ENCODE peak calls at places on chromosome 15, in ten cellular contexts. D is NCI-H1105; N is nephron progenitor cell; L is activated T-helper 2 cell treated with anti-CD3 and anti-CD28 coated beads, Interferon-gamma antibody, Interleukin-2, Interleukin-4, amounts not matched to agents 10 μg/mL and 5 μg/mL and 100 μg/mL, durations not matched to agents 14 hours and 24 hours and 36 hours; Q is stimulated activated CD4-positive, alpha-beta T cell treated with anti-CD3 and anti-CD28 coated beads, TNF-alpha, amount 100 ng/mL, for 1 hour; Z is epithelial cell of proximal tubule; G is cerebellum; K is GM12892; M is transverse colon; S is SK-N-DZ. X is an unnamed sample.
A peak's percentile ranks its signal among the peaks of the same experiment; 100 is the strongest.

GRCh38 chr15:67799801-67800205 is 25.5 kb upstream of the SKOR1 start:
- DNase-seq in D (no peak), N (no peak), L (no peak), Q (no peak), Z (no peak), G (no peak), K (no peak), M (no peak), S (no peak), X (no peak)

GRCh38 chr15:61064653-61065052 is 164.4 kb downstream of the RORA start:
- DNase-seq in D (peak; percentile 83), N (no peak), L (no peak), Q (no peak), Z (no peak), G (no peak), K (no peak), M (no peak), S (no peak), X (no peak)

GRCh38 chr15:28107111-28107893 is 8.2 kb upstream of the OCA2 start:
- DNase-seq in D (no peak), N (peak; percentile 57), L (no peak), Q (no peak), Z (no peak), G (no peak), K (no peak), M (no peak), S (no peak), X (no peak)

GRCh38 chr15:38216763-38217162 is 35.9 kb upstream of the SPRED1 start:
- DNase-seq in D (no peak), N (no peak), L (no peak), Q (no peak), Z (no peak), G (no peak), K (no peak), M (no peak), S (no peak), X (no peak)

GRCh38 chr15:97473615-97474014 is 486.9 kb upstream of the ARRDC4 start:
- DNase-seq in D (no peak), N (no peak), L (no peak), Q (no peak), Z (no peak), G (no peak), K (no peak), M (no peak), S (no peak), X (no peak)

GRCh38 chr15:73866481-73866880 is 6.9 kb upstream of the TBC1D21 start:
- DNase-seq in D (no peak), N (no peak), L (no peak), Q (no peak), Z (no peak), G (no peak), K (no peak), M (no peak), S (no peak), X (no peak)

GRCh38 chr15:60585743-60586708 is 107.1 kb upstream of the ICE2 start:
- DNase-seq in D (peak; percentile 76), N (peak; percentile 60), L (peak; percentile 42), Q (no peak), Z (no peak), G (peak; percentile 61), K (no peak), M (peak; percentile 64), S (peak; percentile 64), X (peak; percentile 87)

GRCh38 chr15:53384417-53384816 is 375.0 kb downstream of the WDR72 start:
- DNase-seq in D (no peak), N (no peak), L (no peak), Q (no peak), Z (no peak), G (no peak), K (no peak), M (peak; percentile 23), S (no peak), X (peak; percentile 57)

GRCh38 chr15:78098131-78098755 is 5.9 kb downstream of the SH2D7 start:
- DNase-seq in D (no peak), N (no peak), L (no peak), Q (no peak), Z (no peak), G (no peak), K (no peak), M (peak; percentile 5), S (no peak), X (no peak)

GRCh38 chr15:25883860-25884259 is 20.7 kb upstream of the ATP10A start:
- DNase-seq in D (no peak), N (no peak), L (no peak), Q (no peak), Z (peak; percentile 95), G (no peak), K (no peak), M (no peak), S (no peak), X (peak; percentile 3)

X was measured in NCI-H82.